ENCODE peak calls at places on chromosomes 5 and 9, in ten cellular contexts. S, X, K, Z, H, B, T, E, C and J are unnamed samples.

GRCh38 chr5:135182675-135183074 is 148.6 kb upstream of the PITX1 start:
- DNase-seq in E (no peak), H (no peak), B (no peak), C (no peak), S (no peak), Z (no peak), K (no peak), T (no peak), X (no peak), J (no peak)

GRCh38 chr9:112332674-112332976 is 794 bp downstream of the PTBP3 start:
- DNase-seq in H (no peak), B (no peak), K (no peak), T (no peak), X (no peak), S (no peak), Z (no peak), E (no peak), C (no peak), J (no peak)

GRCh38 chr9:127557466-127557869 is 54.6 kb upstream of the STXBP1 start:
- DNase-seq in T (peak), E (peak), B (no peak), K (peak), C (no peak), S (peak), Z (no peak), H (peak), X (no peak), J (no peak)

GRCh38 chr9:3447143-3447542 is 78.7 kb downstream of the RFX3 start:
- DNase-seq in B (no peak), Z (no peak), S (no peak), C (no peak), X (no peak), T (no peak), K (no peak), H (no peak), E (no peak), J (no peak)

GRCh38 chr9:126371007-126371870 is 44.6 kb downstream of the MVB12B start:
- DNase-seq in T (no peak), C (no peak), E (no peak), B (no peak), K (no peak), S (no peak), X (no peak), Z (no peak), H (no peak), J (no peak)

GRCh38 chr9:12718482-12719026 is 25.4 kb downstream of the TYRP1 start:
- DNase-seq in E (peak), B (no peak), X (no peak), T (no peak), Z (peak), K (peak), H (peak), C (peak), S (peak), J (no peak)

GRCh38 chr9:127451681-127452480 is 571 bp downstream of the LRSAM1 start:
- DNase-seq in C (no peak), T (peak), S (peak), Z (no peak), B (no peak), K (peak), E (peak), X (peak), H (peak), J (peak)

GRCh38 chr9:131642496-131643083 is 97.3 kb downstream of the PRRT1B start:
- DNase-seq in S (no peak), B (no peak), Z (no peak), E (peak), X (no peak), C (no peak), K (no peak), T (no peak), H (no peak), J (no peak)

GRCh38 chr9:68750786-68751185 is 45.7 kb downstream of the PIP5K1B start:
- DNase-seq in K (peak), T (no peak), S (no peak), C (no peak), B (no peak), Z (no peak), E (peak), H (no peak), X (no peak), J (no peak)

GRCh38 chr5:74061292-74061691 is 435.3 kb downstream of the ARHGEF28 start:
- DNase-seq in H (no peak), T (no peak), B (no peak), E (no peak), K (no peak), X (no peak), Z (no peak), C (no peak), S (no peak), J (no peak)

GRCh38 chr9:103188966-103189365 is 193.8 kb downstream of the CYLC2 start:
- DNase-seq in K (no peak), S (no peak), X (no peak), T (no peak), H (no peak), C (no peak), B (no peak), E (no peak), Z (no peak), J (no peak)

GRCh38 chr5:20575515-20575914 is 587.5 kb upstream of the CDH18 start:
- DNase-seq in X (no peak), K (no peak), T (no peak), B (no peak), E (peak), H (peak), Z (no peak), C (no peak), S (no peak), J (no peak)

GRCh38 chr9:136951541-136952353 is at the start of gene LCN12:
- DNase-seq in X (no peak), C (no peak), B (no peak), T (no peak), K (no peak), S (no peak), H (no peak), Z (no peak), E (no peak), J (no peak)

GRCh38 chr9:5626727-5627634 is 1.9 kb upstream of the RIC1 start:
- DNase-seq in S (peak), C (peak), Z (no peak), T (peak), K (peak), B (no peak), E (no peak), X (peak), H (peak), J (peak)

GRCh38 chr9:137515338-137515724 is 34.9 kb downstream of the PNPLA7 start:
- DNase-seq in T (no peak), C (no peak), Z (no peak), K (no peak), E (no peak), H (no peak), X (no peak), S (no peak), B (no peak), J (no peak)

GRCh38 chr5:10524376-10525123 is 39.3 kb upstream of the ANKRD33B start:
- DNase-seq in K (peak), C (peak), H (peak), B (no peak), X (no peak), Z (no peak), T (peak), E (no peak), S (peak), J (peak)